ENCODE peak calls at places on chromosomes 3 and 15, in ten cellular contexts. S is fibroblast of pulmonary artery; E is AG04449; D is natural killer cell; B is K562; N is fibroblast of lung; V is activated CD8-positive, alpha-beta T cell treated with anti-CD3 and anti-CD28 coated beads for 36 hours; F is adrenal gland; H is astrocyte of the cerebellum; K is lower lobe of right lung. A is an unnamed sample.

GRCh38 chr3:131277836-131278497 is 103.6 kb upstream of the NUDT16 start:
- DNase-seq in S (peak), E (no peak), D (no peak), B (no peak), N (peak), V (no peak), F (no peak), H (peak), K (no peak), A (no peak)

GRCh38 chr3:127702151-127702578 is 29.4 kb downstream of the ABTB1 start:
- DNase-seq in S (no peak), E (no peak), D (no peak), B (peak), N (no peak), V (no peak), F (peak), H (no peak), K (peak), A (no peak)

GRCh38 chr3:150062492-150062891 is 91.8 kb upstream of the PFN2 start:
- DNase-seq in S (peak), E (no peak), D (no peak), B (no peak), N (peak), V (no peak), F (no peak), H (peak), K (no peak), A (no peak)

GRCh38 chr3:27939940-27940339 is 217.8 kb upstream of the EOMES start:
- DNase-seq in S (peak), E (no peak), D (no peak), B (no peak), N (peak), V (no peak), F (no peak), H (no peak), K (no peak), A (no peak)

GRCh38 chr15:95912280-95912625 is 418.2 kb upstream of the NR2F2 start:
- DNase-seq in S (no peak), E (no peak), D (no peak), B (no peak), N (no peak), V (no peak), F (no peak), H (no peak), K (no peak), A (no peak)

GRCh38 chr3:125039041-125039896 is 16.5 kb downstream of the HEG1 start:
- DNase-seq in S (no peak), E (no peak), D (no peak), B (no peak), N (no peak), V (no peak), F (no peak), H (no peak), K (no peak), A (no peak)

GRCh38 chr3:195532858-195533257 is 10.3 kb downstream of the PPP1R2 start:
- DNase-seq in S (no peak), E (no peak), D (no peak), B (no peak), N (no peak), V (no peak), F (no peak), H (no peak), K (no peak), A (no peak)

GRCh38 chr3:45688194-45688881 is 858 bp upstream of the SACM1L start:
- DNase-seq in S (no peak), E (no peak), D (peak), B (peak), N (peak), V (peak), F (no peak), H (no peak), K (no peak), A (peak)

GRCh38 chr3:98986073-98986472 is 84.6 kb upstream of the DCBLD2 start:
- DNase-seq in S (peak), E (peak), D (no peak), B (peak), N (peak), V (no peak), F (no peak), H (peak), K (no peak), A (no peak)

GRCh38 chr15:91887321-91887720 is 33.8 kb downstream of the SLCO3A1 start:
- DNase-seq in S (no peak), E (no peak), D (no peak), B (no peak), N (no peak), V (no peak), F (no peak), H (no peak), K (no peak), A (no peak)

GRCh38 chr3:195438371-195438770 is 4.4 kb downstream of the ACAP2 start:
- DNase-seq in S (no peak), E (no peak), D (no peak), B (no peak), N (no peak), V (no peak), F (no peak), H (no peak), K (no peak), A (no peak)

GRCh38 chr3:181726351-181727121 is 14.8 kb downstream of the SOX2 start:
- DNase-seq in S (no peak), E (no peak), D (no peak), B (no peak), N (peak), V (no peak), F (no peak), H (no peak), K (no peak), A (no peak)

GRCh38 chr3:131306242-131306641 is 75.3 kb upstream of the NUDT16 start:
- DNase-seq in S (no peak), E (no peak), D (no peak), B (no peak), N (no peak), V (no peak), F (no peak), H (no peak), K (no peak), A (no peak)

GRCh38 chr3:66466606-66467270 is 34.1 kb downstream of the LRIG1 start:
- DNase-seq in S (no peak), E (no peak), D (no peak), B (no peak), N (no peak), V (no peak), F (no peak), H (no peak), K (no peak), A (no peak)

GRCh38 chr3:156811092-156811862 is 14.9 kb upstream of the LEKR1 start:
- DNase-seq in S (no peak), E (no peak), D (no peak), B (no peak), N (peak), V (no peak), F (no peak), H (no peak), K (no peak), A (no peak)

DNA sequence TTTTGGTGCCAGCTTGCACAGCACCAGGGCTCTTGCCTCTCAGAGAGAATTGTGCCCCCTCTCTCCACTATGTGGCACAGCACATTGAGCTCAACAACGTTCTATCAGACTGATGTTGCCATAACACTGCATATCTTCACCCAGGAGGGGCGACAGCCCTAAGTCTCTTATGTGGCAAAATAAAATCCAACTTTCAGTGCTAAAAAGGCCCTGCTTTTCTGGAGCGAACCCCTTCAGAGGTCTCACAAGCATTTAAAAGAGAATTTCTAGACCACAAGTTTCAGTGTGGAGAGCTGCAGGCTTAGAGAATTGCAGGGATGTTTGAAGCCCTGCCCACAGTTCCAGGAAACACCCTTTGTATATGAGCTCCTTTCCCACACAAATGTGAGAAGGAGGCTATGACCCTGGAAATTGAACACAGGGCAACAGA is 85.5 kb downstream of the LIPC start:
- DNase-seq in S (no peak), E (no peak), D (no peak), B (no peak), N (no peak), V (peak), F (no peak), H (no peak), K (no peak), A (no peak)
- TF ChIP-seq CTCF in S (no peak), E (no peak), D (no peak), B (no peak), N (no peak), V (peak), F (no peak), H (peak), K (no peak), A (no peak)

GRCh38 chr3:114361391-114361790 is 67.6 kb downstream of the TIGIT start:
- DNase-seq in S (no peak), E (no peak), D (no peak), B (no peak), N (no peak), V (no peak), F (no peak), H (no peak), K (no peak), A (no peak)
- TF ChIP-seq CTCF in S (no peak), E (no peak), D (no peak), B (no peak), N (no peak), V (no peak), F (no peak), H (no peak), K (no peak), A (no peak)

DNA sequence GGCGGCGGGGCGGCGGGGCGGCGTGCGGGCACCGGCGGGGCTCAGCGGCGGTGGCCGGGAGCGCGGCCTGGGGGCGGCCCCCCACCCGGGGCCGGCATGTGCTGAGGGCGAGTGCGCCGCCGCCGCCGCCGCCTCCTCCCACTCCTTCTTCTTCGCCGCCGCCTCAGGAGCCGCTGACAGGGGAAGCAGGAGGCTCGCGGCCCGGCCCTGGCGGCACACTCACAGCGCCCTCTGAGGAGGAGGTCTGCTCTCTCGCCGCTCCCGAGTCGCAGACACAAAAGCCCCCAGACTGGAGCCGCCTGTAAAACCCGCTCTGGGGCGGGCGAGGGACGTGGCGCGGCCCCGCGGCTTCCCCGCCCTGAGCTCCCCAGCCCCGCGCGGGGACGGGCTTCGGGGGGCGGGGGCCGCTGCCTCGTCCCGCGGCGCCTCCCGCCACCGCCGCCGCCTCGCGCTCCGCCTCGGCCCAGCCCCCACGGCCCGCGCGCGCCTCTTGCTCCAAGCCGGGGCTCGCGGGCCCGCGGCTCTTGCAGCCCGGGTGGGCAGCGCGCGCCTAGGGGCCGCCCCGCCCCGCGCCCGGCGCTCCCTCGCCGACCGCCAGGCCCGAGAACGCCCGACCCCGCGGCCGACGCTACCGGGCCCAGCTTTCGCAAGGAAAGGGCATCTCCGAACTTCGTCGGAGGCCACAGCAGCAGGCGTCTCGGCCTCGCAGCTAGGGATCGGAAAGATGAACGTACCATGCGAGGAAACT is at the start of gene PYGO1:
- DNase-seq in S (peak), E (no peak), D (peak), B (peak), N (peak), V (peak), F (peak), H (peak), K (peak), A (peak)
- TF ChIP-seq CTCF in S (no peak), E (peak), D (no peak), B (no peak), N (peak), V (no peak), F (no peak), H (no peak), K (no peak), A (no peak)

GRCh38 chr3:1079641-1080040 is 13.2 kb upstream of the CNTN6 start:
- DNase-seq in S (no peak), E (no peak), D (no peak), B (no peak), N (no peak), V (no peak), F (no peak), H (no peak), K (no peak), A (no peak)

GRCh38 chr3:1087066-1087555 is 5.7 kb upstream of the CNTN6 start:
- DNase-seq in S (peak), E (peak), D (no peak), B (no peak), N (peak), V (no peak), F (peak), H (peak), K (peak), A (no peak)

GRCh38 chr3:1082024-1082633 is 10.7 kb upstream of the CNTN6 start:
- DNase-seq in S (peak), E (no peak), D (no peak), B (peak), N (peak), V (peak), F (peak), H (peak), K (no peak), A (no peak)
- TF ChIP-seq CTCF in S (peak), E (peak), D (no peak), B (peak), N (peak), V (peak), F (peak), H (peak), K (peak), A (no peak)

GRCh38 chr3:139571744-139572143 is 32.2 kb upstream of the RBP1 start:
- DNase-seq in S (no peak), E (no peak), D (no peak), B (no peak), N (no peak), V (no peak), F (no peak), H (no peak), K (no peak), A (no peak)

GRCh38 chr3:139577899-139578298 is 38.4 kb upstream of the RBP1 start:
- DNase-seq in S (no peak), E (no peak), D (no peak), B (no peak), N (no peak), V (no peak), F (no peak), H (no peak), K (no peak), A (no peak)

GRCh38 chr3:139578783-139579182 is 39.2 kb upstream of the RBP1 start:
- DNase-seq in S (no peak), E (no peak), D (no peak), B (no peak), N (no peak), V (no peak), F (no peak), H (no peak), K (no peak), A (no peak)

GRCh38 chr3:139572847-139573672 is 33.5 kb upstream of the RBP1 start:
- DNase-seq in S (peak), E (no peak), D (no peak), B (no peak), N (no peak), V (no peak), F (no peak), H (no peak), K (peak), A (no peak)

DNA sequence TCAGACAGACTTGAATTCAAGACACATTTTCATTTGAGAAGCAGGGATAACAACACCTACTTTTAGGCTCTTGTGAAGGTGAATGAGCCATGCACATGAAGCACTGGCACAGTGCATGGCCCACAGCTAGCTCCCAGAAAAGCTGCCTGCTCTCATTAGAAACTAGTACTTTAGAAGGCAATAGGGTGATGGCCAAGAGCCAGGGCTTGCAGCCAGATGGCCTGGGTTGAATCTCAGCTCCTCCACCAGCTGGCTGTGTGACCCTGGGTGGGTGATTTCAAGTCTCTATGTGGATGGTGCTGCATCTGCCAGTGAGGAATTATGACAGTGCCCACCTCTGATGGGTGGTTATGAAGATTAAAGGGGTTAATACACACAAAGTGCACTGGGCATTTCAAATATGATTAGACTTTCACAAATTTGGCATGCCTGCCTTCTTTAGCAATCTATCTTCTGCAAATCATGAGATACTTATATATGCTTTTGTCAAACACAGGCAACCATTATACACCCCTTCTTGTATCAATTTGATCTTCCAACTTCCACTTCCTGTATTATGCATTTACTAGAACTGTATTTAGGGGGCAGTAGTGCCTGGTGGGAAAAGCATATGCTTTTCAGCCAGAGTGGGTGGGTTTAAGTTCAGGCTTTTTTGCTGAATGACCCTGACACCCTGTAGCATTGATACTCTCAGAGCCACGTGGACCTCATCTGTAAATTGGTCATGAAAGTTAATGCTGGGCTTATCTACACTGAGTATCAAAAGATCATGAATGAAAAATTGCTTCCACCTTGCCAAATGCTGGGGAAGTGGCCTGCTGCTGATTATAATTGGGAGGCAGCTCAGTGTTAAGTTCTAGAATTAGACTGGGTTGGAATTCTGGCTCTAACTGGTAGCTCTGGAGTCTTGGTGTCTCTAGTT is 34.7 kb upstream of the RBP1 start:
- DNase-seq in S (peak), E (no peak), D (no peak), B (no peak), N (no peak), V (no peak), F (peak), H (no peak), K (no peak), A (no peak)
- TF ChIP-seq CTCF in S (no peak), E (no peak), D (no peak), B (no peak), N (peak), V (no peak), F (no peak), H (no peak), K (no peak), A (no peak)

GRCh38 chr3:93969443-93969842 is 4.3 kb downstream of the PROS1 start:
- DNase-seq in S (peak), E (no peak), D (no peak), B (no peak), N (peak), V (no peak), F (no peak), H (no peak), K (no peak), A (no peak)

GRCh38 chr3:93969997-93970396 is 3.7 kb downstream of the PROS1 start:
- DNase-seq in S (no peak), E (no peak), D (no peak), B (no peak), N (no peak), V (no peak), F (no peak), H (no peak), K (no peak), A (no peak)

DNA sequence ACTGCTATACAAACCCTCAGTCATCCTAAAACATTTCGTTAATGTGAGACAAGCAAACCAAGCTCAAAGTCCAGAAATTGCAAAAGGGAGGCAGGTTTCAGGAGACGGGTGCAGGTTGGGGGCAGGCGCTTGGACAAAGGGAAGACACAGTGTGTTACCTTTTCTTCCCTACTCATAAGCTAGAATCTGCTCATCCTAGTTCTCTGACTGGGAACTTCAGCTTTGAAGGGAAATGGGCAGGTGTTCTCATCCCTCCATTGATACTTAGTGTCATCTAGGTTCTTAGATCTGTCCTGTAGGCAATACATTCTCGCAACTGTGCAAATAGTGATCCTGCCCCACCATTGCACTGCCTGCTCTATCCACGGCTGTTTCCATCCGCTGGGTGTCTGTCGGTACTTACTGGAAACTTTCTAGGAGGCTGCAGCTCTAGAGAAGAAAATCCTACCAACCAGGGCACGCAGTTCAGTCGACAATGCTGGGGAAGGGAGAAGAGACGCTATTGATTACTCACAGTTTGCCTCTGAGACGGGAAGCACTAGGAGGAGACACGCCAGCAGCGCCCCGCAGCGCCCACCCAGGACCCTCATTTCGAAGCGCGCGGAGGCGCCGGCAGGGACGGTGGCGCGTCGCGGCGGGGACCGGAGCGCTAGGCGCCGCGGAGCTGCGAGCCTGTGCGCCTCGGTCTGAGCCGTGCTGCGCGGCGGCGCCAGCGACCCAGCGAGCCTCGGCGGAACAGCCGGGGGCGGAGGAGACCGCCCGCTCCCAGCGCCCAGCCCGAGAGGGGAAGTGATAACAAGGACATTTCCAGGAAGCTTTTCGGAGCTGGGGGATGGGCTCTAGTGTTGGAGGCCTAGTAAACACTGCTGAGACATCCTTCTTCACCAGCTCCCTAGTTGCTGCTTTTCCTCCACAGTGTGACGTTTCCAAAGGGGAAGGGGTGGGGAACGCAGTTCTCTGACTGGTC is at the start of gene PROS1:
- DNase-seq in S (peak), E (no peak), D (no peak), B (peak), N (peak), V (peak), F (peak), H (peak), K (peak), A (peak)
- TF ChIP-seq CTCF in S (no peak), E (no peak), D (no peak), B (no peak), N (no peak), V (no peak), F (no peak), H (no peak), K (no peak), A (no peak)